ENCODE peak calls at places on chromosomes 12 and 14, in six cellular contexts. F, Y, O, U, T and P are unnamed samples.

GRCh38 chr14:52551205-52551604 is 1.1 kb downstream of the TXNDC16 start:
- DNase-seq in U (no peak), Y (no peak), F (no peak), T (no peak), O (no peak), P (no peak)

GRCh38 chr14:51490205-51490604 is 161.5 kb upstream of the FRMD6 start:
- DNase-seq in T (peak; percentile 83), Y (no peak), O (peak; percentile 47), U (peak; percentile 71), F (no peak), P (no peak)

GRCh38 chr12:3333583-3333982 is 157.4 kb upstream of the PRMT8 start:
- DNase-seq in Y (no peak), F (no peak), U (no peak), O (no peak), T (no peak), P (no peak)

GRCh38 chr12:56994231-56994746 is 12.1 kb downstream of the ZBTB39 start:
- DNase-seq in T (no peak), Y (no peak), O (no peak), U (no peak), F (no peak), P (no peak)

GRCh38 chr12:18864900-18865561 is 127.1 kb downstream of the CAPZA3 start:
- DNase-seq in F (peak; percentile 69), U (peak; percentile 49), T (peak; percentile 73), O (peak; percentile 54), Y (no peak), P (no peak)

GRCh38 chr14:52325126-52325525 is 11.0 kb downstream of the PTGER2 start:
- DNase-seq in O (no peak), F (peak; percentile 68), U (peak; percentile 44), T (peak; percentile 25), Y (no peak), P (no peak)

GRCh38 chr14:35336171-35337073 is 44.2 kb downstream of the PSMA6 start:
- DNase-seq in O (peak; percentile 99), Y (no peak), U (peak; percentile 95), T (peak; percentile 85), F (peak; percentile 78), P (peak; percentile 83)

GRCh38 chr14:51121096-51121495 is 26.2 kb upstream of the TRIM9 start:
- DNase-seq in F (no peak), O (no peak), Y (no peak), T (no peak), U (no peak), P (no peak)

GRCh38 chr12:95073698-95074520 is 491 bp upstream of the NR2C1 start:
- DNase-seq in O (no peak), T (no peak), F (no peak), U (no peak), Y (no peak), P (no peak)